ENCODE peak calls at places on chromosomes 1 and 21, in ten cellular contexts. Y, D, F, X, V, I, O, M, B and W are unnamed samples.

GRCh38 chr1:160605792-160606520 is 26.7 kb upstream of the CD84 start:
- DNase-seq in D (no peak), X (no peak), O (no peak), I (no peak), V (no peak), Y (no peak), F (no peak), B (no peak), M (no peak), W (no peak)

GRCh38 chr1:110262846-110263631 is 52.9 kb downstream of the KCNC4 start:
- DNase-seq in F (peak; percentile 21), X (no peak), O (no peak), Y (no peak), V (no peak), M (no peak), D (no peak), I (no peak), B (no peak), W (no peak)

GRCh38 chr21:31665397-31665796 is 5.9 kb downstream of the SOD1 start:
- DNase-seq in M (no peak), Y (no peak), I (no peak), X (no peak), O (no peak), D (no peak), F (no peak), B (no peak), V (no peak), W (no peak)

GRCh38 chr1:203440780-203441179 is 34.8 kb upstream of the PRELP start:
- DNase-seq in V (no peak), F (peak; percentile 69), X (peak; percentile 85), Y (peak; percentile 47), O (peak; percentile 37), M (no peak), D (peak; percentile 65), I (no peak), B (peak; percentile 58), W (peak; percentile 91)

GRCh38 chr1:152053375-152053774 is 16.6 kb upstream of the S100A11 start:
- DNase-seq in X (no peak), Y (no peak), B (no peak), D (no peak), V (no peak), O (no peak), F (no peak), I (no peak), M (no peak), W (no peak)

GRCh38 chr1:39952359-39953110 is 2.4 kb upstream of the MFSD2A start:
- DNase-seq in B (peak; percentile 21), D (no peak), X (no peak), M (no peak), I (no peak), O (peak; percentile 28), V (no peak), F (no peak), Y (no peak), W (no peak)

GRCh38 chr1:187374742-187375141 is 546.0 kb downstream of the PLA2G4A start:
- DNase-seq in X (no peak), V (no peak), D (no peak), M (no peak), I (no peak), O (no peak), B (no peak), Y (no peak), F (no peak), W (no peak)

GRCh38 chr1:160774886-160775719 is 20.9 kb upstream of the LY9 start:
- DNase-seq in Y (peak; percentile 66), O (no peak), F (no peak), V (no peak), D (no peak), X (no peak), M (no peak), B (no peak), I (no peak), W (no peak)

GRCh38 chr1:60899464-60899863 is 182.9 kb upstream of the NFIA start:
- DNase-seq in X (no peak), V (no peak), F (no peak), B (no peak), D (no peak), M (no peak), I (no peak), O (no peak), Y (no peak), W (no peak)

GRCh38 chr1:232274999-232275706 is 354.8 kb downstream of the SIPA1L2 start:
- DNase-seq in I (no peak), O (no peak), Y (no peak), F (no peak), B (no peak), V (no peak), M (no peak), X (no peak), D (no peak), W (no peak)

GRCh38 chr1:24969616-24970398 is 39.7 kb upstream of the RUNX3 start:
- DNase-seq in Y (no peak), D (no peak), O (no peak), X (no peak), I (no peak), B (no peak), V (no peak), M (no peak), F (no peak), W (no peak)

GRCh38 chr1:17075470-17076255 is 21.8 kb upstream of the SDHB start:
- DNase-seq in X (no peak), D (no peak), V (no peak), Y (peak; percentile 72), F (no peak), B (no peak), M (peak; percentile 19), O (no peak), I (peak; percentile 18), W (no peak)

GRCh38 chr1:70528591-70529333 is 117.7 kb downstream of the CTH start:
- DNase-seq in V (peak; percentile 4), B (peak; percentile 9), I (peak; percentile 12), Y (peak; percentile 56), X (no peak), F (peak; percentile 21), M (no peak), O (peak; percentile 24), D (no peak), W (no peak)
- TF ChIP-seq CTCF in V (peak; percentile 29), B (peak; percentile 59), I (peak; percentile 57), Y (peak; percentile 72), X (peak; percentile 8), F (peak; percentile 58), M (peak; percentile 74), O (peak; percentile 54), D (peak; percentile 50), W (peak; percentile 32)

DNA sequence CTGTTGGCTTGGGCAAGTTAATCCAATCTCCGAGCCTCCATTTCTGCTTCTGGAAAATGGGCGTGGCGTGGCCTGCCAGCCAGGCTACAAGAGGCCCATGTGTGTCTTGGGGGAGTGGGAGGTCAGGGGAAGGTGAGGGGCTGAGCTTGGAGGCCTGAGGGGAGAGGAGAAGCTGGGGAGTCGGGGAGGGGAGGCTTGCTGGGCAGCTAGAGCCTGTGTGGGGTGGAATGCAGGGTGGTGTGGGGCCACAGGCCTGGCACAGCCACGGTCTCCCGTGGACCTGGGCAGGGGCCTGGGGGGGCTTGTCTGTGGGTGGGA is 14.6 kb downstream of the SLC66A1 start:
- DNase-seq in Y (no peak), O (no peak), M (no peak), I (no peak), F (no peak), D (no peak), V (no peak), B (no peak), X (no peak), W (no peak)
- H3K36me3 ChIP-seq in Y (no peaks in the 10 kb centered on the region), O (peaks cover 15% of the 10 kb centered on the region), M (peaks cover 8% of the 10 kb centered on the region), I (no peaks in the 10 kb centered on the region), F (peaks cover 91% of the 10 kb centered on the region), D (peaks cover 88% of the 10 kb centered on the region), V (no peaks in the 10 kb centered on the region), B (peaks cover 4% of the 10 kb centered on the region), X (no peaks in the 10 kb centered on the region), W (peaks cover 60% of the 10 kb centered on the region)

DNA sequence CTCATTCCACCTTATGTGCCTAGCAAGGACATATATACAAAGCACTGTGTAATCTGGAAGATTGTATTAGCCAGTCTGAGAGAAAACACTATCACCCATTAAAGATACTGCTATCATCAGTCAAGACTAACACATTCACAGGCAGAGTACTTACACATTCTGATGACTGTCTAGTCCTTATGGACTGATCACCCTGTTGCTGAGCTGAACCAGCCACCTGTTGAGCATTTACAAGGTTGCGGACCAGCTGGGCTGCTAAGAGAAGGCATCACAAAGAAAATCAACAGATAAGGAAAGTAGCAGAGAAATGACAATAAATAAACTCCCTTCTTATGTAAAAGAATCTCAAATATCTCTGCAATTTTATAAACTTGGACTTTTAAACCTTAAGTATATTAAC is 30.8 kb downstream of the PRPF38A start:
- DNase-seq in V (no peak), F (no peak), B (no peak), M (no peak), X (no peak), I (no peak), O (no peak), D (no peak), Y (no peak), W (no peak)
- TF ChIP-seq CTCF in V (no peak), F (no peak), B (no peak), M (no peak), X (no peak), I (no peak), O (no peak), D (no peak), Y (no peak), W (no peak)

DNA sequence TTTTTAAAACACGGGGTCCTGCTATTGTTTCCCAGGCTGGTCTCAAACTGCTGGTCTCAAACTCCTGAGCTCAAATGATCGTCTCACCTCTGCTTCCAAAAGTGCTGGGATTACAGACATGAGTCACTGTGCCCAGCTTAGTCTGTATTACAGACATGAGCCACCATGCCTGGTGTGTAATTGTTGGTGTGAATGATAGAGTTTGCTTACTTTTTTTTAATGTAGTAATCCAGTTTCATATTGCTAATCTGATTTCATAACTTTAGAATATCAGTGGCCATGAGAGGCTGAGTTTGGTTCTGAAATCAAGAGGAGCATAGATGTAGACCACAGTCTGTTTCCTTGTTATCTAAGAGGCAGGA is 3.4 kb downstream of the EPB41 start:
- DNase-seq in X (no peak), V (peak; percentile 26), M (no peak), B (no peak), D (no peak), Y (peak; percentile 22), I (no peak), F (no peak), O (no peak), W (no peak)
- H3K36me3 ChIP-seq in X (no peaks in the 10 kb centered on the region), V (no peaks in the 10 kb centered on the region), M (no peaks in the 10 kb centered on the region), B (no peaks in the 10 kb centered on the region), D (no peaks in the 10 kb centered on the region), Y (no peaks in the 10 kb centered on the region), I (no peaks in the 10 kb centered on the region), F (no peaks in the 10 kb centered on the region), O (no peaks in the 10 kb centered on the region), W (no peaks in the 10 kb centered on the region)

GRCh38 chr1:36705629-36706028 is 222.9 kb upstream of the CSF3R start:
- DNase-seq in X (no peak), F (no peak), D (no peak), M (no peak), V (no peak), B (no peak), Y (no peak), I (no peak), O (no peak), W (no peak)
- TF ChIP-seq CTCF in X (no peak), F (no peak), D (no peak), M (no peak), V (no peak), B (no peak), Y (no peak), I (no peak), O (no peak), W (no peak)